ENCODE peak calls at places on chromosomes 12 and 14, in seven cellular contexts. One of them, this sample, is unnamed.

GRCh38 chr14:99349721-99350495 is 77.9 kb upstream of the BCL11B start:
- DNase-seq in Caco-2: no peak
- DNase-seq in colonic mucosa: no peak
- DNase-seq in M059J: no peak
- DNase-seq in AG08395: no peak
- DNase-seq in lower leg skin: no peak
- DNase-seq in SJSA1: no peak
- DNase-seq in this sample: no peak

GRCh38 chr14:71374989-71375388 is 467.7 kb downstream of the PCNX1 start:
- DNase-seq in colonic mucosa: no peak
- DNase-seq in M059J: no peak
- DNase-seq in AG08395: no peak
- DNase-seq in lower leg skin: no peak
- DNase-seq in SJSA1: no peak
- DNase-seq in Caco-2: no peak
- DNase-seq in this sample: no peak

GRCh38 chr12:32270818-32271710 is 128.3 kb upstream of the FGD4 start:
- DNase-seq in AG08395: no peak
- DNase-seq in lower leg skin: no peak
- DNase-seq in colonic mucosa: no peak
- DNase-seq in M059J: peak; percentile 43
- DNase-seq in SJSA1: no peak
- DNase-seq in Caco-2: peak; percentile 82
- DNase-seq in this sample: no peak

GRCh38 chr14:101729382-101729781 is 32.1 kb upstream of the PPP2R5C start:
- DNase-seq in Caco-2: no peak
- DNase-seq in colonic mucosa: peak; percentile 13
- DNase-seq in AG08395: no peak
- DNase-seq in lower leg skin: no peak
- DNase-seq in M059J: no peak
- DNase-seq in SJSA1: no peak
- DNase-seq in this sample: no peak

GRCh38 chr14:79180656-79181055 is 1010.5 kb downstream of the NRXN3 start:
- DNase-seq in AG08395: no peak
- DNase-seq in M059J: no peak
- DNase-seq in lower leg skin: no peak
- DNase-seq in Caco-2: no peak
- DNase-seq in SJSA1: no peak
- DNase-seq in colonic mucosa: no peak
- DNase-seq in this sample: no peak

GRCh38 chr12:68932123-68932700 is 759 bp downstream of the CPM start:
- DNase-seq in AG08395: no peak
- DNase-seq in Caco-2: no peak
- DNase-seq in lower leg skin: no peak
- DNase-seq in colonic mucosa: peak; percentile 36
- DNase-seq in M059J: no peak
- DNase-seq in SJSA1: no peak
- DNase-seq in this sample: no peak

GRCh38 chr14:103196716-103197115 is 73.5 kb downstream of the TNFAIP2 start:
- DNase-seq in AG08395: no peak
- DNase-seq in M059J: no peak
- DNase-seq in Caco-2: no peak
- DNase-seq in colonic mucosa: no peak
- DNase-seq in SJSA1: no peak
- DNase-seq in lower leg skin: peak; percentile 20
- DNase-seq in this sample: no peak

GRCh38 chr12:116975779-116976393 is 65.1 kb downstream of the FBXW8 start:
- DNase-seq in colonic mucosa: no peak
- DNase-seq in M059J: no peak
- DNase-seq in Caco-2: no peak
- DNase-seq in lower leg skin: no peak
- DNase-seq in AG08395: no peak
- DNase-seq in SJSA1: no peak
- DNase-seq in this sample: no peak

This sample was measured in KG1.